ENCODE peak calls at places on chromosomes 12 and 14, in nine cellular contexts. Q is amniotic stem cell, K is activated T-helper 1 cell treated with Interleukin-2 at 50 U/mL for 16 hours, C is COR-L47, Y is hepatic stellate cell, G is hepatocyte, H is A549, R is NCI-H1694 treated with DMSO at 0.1 percent for 48 hours, P is ELR. W is an unnamed sample.

GRCh38 chr14:67221982-67222328 is 19.3 kb upstream of the PALS1 start:
- DNase-seq in G (no peak), P (no peak), Y (no peak), C (no peak), R (no peak), Q (no peak), K (no peak), H (no peak), W (no peak)

GRCh38 chr12:97306121-97306520 is 156.5 kb upstream of the RMST start:
- DNase-seq in K (no peak), Q (no peak), R (peak), Y (no peak), H (no peak), G (no peak), P (no peak), C (no peak), W (no peak)

GRCh38 chr12:108637631-108638030 is 3.9 kb upstream of the SELPLG start:
- DNase-seq in C (no peak), P (no peak), H (no peak), K (no peak), Y (no peak), R (no peak), G (no peak), Q (no peak), W (no peak)

GRCh38 chr12:52633383-52633782 is 15.0 kb upstream of the KRT73 start:
- DNase-seq in R (no peak), H (no peak), K (no peak), C (no peak), P (no peak), Y (no peak), Q (no peak), G (no peak), W (no peak)

GRCh38 chr12:31629756-31630732 is 29.4 kb upstream of the ETFBKMT start:
- DNase-seq in Y (peak), K (no peak), C (no peak), R (no peak), G (peak), H (no peak), P (no peak), Q (no peak), W (no peak)

GRCh38 chr12:116385486-116386217 is 108.2 kb upstream of the MED13L start:
- DNase-seq in G (peak), C (no peak), P (no peak), Y (no peak), H (no peak), K (no peak), Q (no peak), R (no peak), W (peak)

GRCh38 chr14:36069535-36069900 is 107.0 kb downstream of the PTCSC3 start:
- DNase-seq in G (peak), P (peak), Q (no peak), R (peak), Y (no peak), C (peak), H (peak), K (no peak), W (peak)

GRCh38 chr14:51095854-51096823 is 1.2 kb upstream of the TRIM9 start:
- DNase-seq in P (peak), R (peak), Y (peak), C (peak), H (peak), G (peak), K (no peak), Q (no peak), W (peak)

GRCh38 chr14:52798826-52799225 is 7.4 kb upstream of the GNPNAT1 start:
- DNase-seq in H (no peak), K (no peak), G (no peak), P (no peak), R (no peak), Y (no peak), Q (no peak), C (no peak), W (no peak)

GRCh38 chr14:63752449-63753169 is 24.7 kb upstream of the SGPP1 start:
- DNase-seq in Q (no peak), Y (no peak), G (peak), R (no peak), K (no peak), C (no peak), P (peak), H (no peak), W (no peak)

GRCh38 chr12:75048763-75049162 is 160.9 kb downstream of the KCNC2 start:
- DNase-seq in R (no peak), P (no peak), H (no peak), G (no peak), C (no peak), K (no peak), Y (no peak), Q (no peak), W (no peak)

GRCh38 chr12:121968880-121969279 is 50.5 kb downstream of the CFAP251 start:
- DNase-seq in Y (no peak), P (no peak), H (no peak), K (no peak), Q (no peak), R (no peak), C (no peak), G (no peak), W (no peak)

GRCh38 chr12:93302331-93303229 is 75.1 kb upstream of the NUDT4 start:
- DNase-seq in Y (peak), P (peak), Q (peak), R (no peak), H (no peak), K (no peak), C (no peak), G (no peak), W (no peak)

GRCh38 chr12:58293308-58293983 is 352.1 kb downstream of the ATP23 start:
- DNase-seq in K (no peak), R (no peak), H (no peak), P (no peak), Y (no peak), C (no peak), G (no peak), Q (no peak), W (no peak)

GRCh38 chr12:43238281-43238680 is 313.7 kb downstream of the ADAMTS20 start:
- DNase-seq in C (no peak), H (no peak), Q (no peak), R (no peak), G (no peak), P (no peak), Y (no peak), K (no peak), W (no peak)

GRCh38 chr12:108457006-108457733 is 57.9 kb upstream of the FICD start:
- DNase-seq in K (no peak), C (peak), P (peak), H (peak), G (peak), Q (peak), Y (peak), R (peak), W (peak)

GRCh38 chr14:74846168-74846567 is 29.8 kb downstream of the PROX2 start:
- DNase-seq in K (no peak), Y (no peak), P (no peak), H (no peak), G (peak), Q (peak), C (no peak), R (no peak), W (no peak)

GRCh38 chr14:75150150-75150549 is 23.3 kb upstream of the NEK9 start:
- DNase-seq in H (no peak), R (no peak), Q (no peak), C (no peak), Y (no peak), P (no peak), K (no peak), G (no peak), W (no peak)

GRCh38 chr14:93775744-93776143 is 12.5 kb downstream of the PRIMA1 start:
- DNase-seq in R (no peak), K (no peak), G (no peak), Q (no peak), H (no peak), Y (no peak), C (no peak), P (no peak), W (peak)

GRCh38 chr12:13079440-13079906 is 24.0 kb downstream of the GSG1 start:
- DNase-seq in G (no peak), Y (no peak), Q (no peak), C (no peak), K (no peak), R (no peak), P (no peak), H (no peak), W (peak)

W was measured in mesendoderm.